ENCODE peak calls at places on chromosomes 1 and 21, in ten cellular contexts. L is stimulated activated CD8-positive, alpha-beta memory T cell treated with anti-CD3 and anti-CD28 coated beads, Interleukin-4, amount 100 ng/mL, for 4 hours; I is left cardiac atrium; V is tibial nerve; J is fibroblast of mammary gland; S is neural crest cell; P is activated CD8-positive, alpha-beta memory T cell treated with anti-CD3 and anti-CD28 coated beads for 1 hour; N is H54; U is NK-92 treated with Interleukin-12 subunit alpha and Interleukin-12 subunit beta, amount 100 ng/mL, for 24 hours; A is mucosa of gallbladder. R is an unnamed sample.

GRCh38 chr1:22108343-22109135 is 34.4 kb downstream of the WNT4 start:
- DNase-seq in L (no peak), I (no peak), V (no peak), J (no peak), S (no peak), P (no peak), N (no peak), U (no peak), A (peak), R (peak)

GRCh38 chr1:51422367-51423097 is 92.2 kb upstream of the TTC39A start:
- DNase-seq in L (no peak), I (no peak), V (no peak), J (no peak), S (no peak), P (no peak), N (no peak), U (no peak), A (no peak), R (no peak)

GRCh38 chr1:220084460-220084859 is 5.1 kb downstream of the BPNT1 start:
- DNase-seq in L (no peak), I (no peak), V (no peak), J (peak), S (no peak), P (no peak), N (no peak), U (no peak), A (no peak), R (no peak)

GRCh38 chr1:66175581-66175980 is 358.4 kb upstream of the SGIP1 start:
- DNase-seq in L (no peak), I (no peak), V (no peak), J (no peak), S (no peak), P (no peak), N (no peak), U (no peak), A (no peak), R (no peak)

GRCh38 chr1:40665335-40666171 is at the start of gene RIMS3:
- DNase-seq in L (peak), I (peak), V (peak), J (peak), S (peak), P (peak), N (peak), U (no peak), A (peak), R (peak)

GRCh38 chr1:213829806-213830205 is 158.0 kb upstream of the PROX1 start:
- DNase-seq in L (no peak), I (no peak), V (no peak), J (no peak), S (no peak), P (no peak), N (no peak), U (no peak), A (no peak), R (no peak)

GRCh38 chr1:219066098-219066497 is 107.6 kb upstream of the LYPLAL1 start:
- DNase-seq in L (no peak), I (no peak), V (no peak), J (no peak), S (no peak), P (no peak), N (no peak), U (no peak), A (no peak), R (no peak)

GRCh38 chr1:30449428-30450147 is 273.8 kb downstream of the MATN1 start:
- DNase-seq in L (no peak), I (no peak), V (no peak), J (no peak), S (no peak), P (no peak), N (no peak), U (no peak), A (no peak), R (no peak)

GRCh38 chr1:12619396-12620141 is 1.6 kb upstream of the DHRS3 start:
- DNase-seq in L (no peak), I (peak), V (peak), J (peak), S (peak), P (peak), N (peak), U (peak), A (peak), R (peak)

GRCh38 chr1:192660613-192661012 is 24.7 kb downstream of the RGS13 start:
- DNase-seq in L (no peak), I (no peak), V (no peak), J (no peak), S (no peak), P (no peak), N (no peak), U (no peak), A (no peak), R (no peak)

GRCh38 chr1:109799445-109799844 is 35.7 kb upstream of the EPS8L3 start:
- DNase-seq in L (no peak), I (no peak), V (no peak), J (peak), S (no peak), P (no peak), N (no peak), U (no peak), A (no peak), R (no peak)

GRCh38 chr1:216464489-216464888 is 41.2 kb upstream of the USH2A start:
- DNase-seq in L (no peak), I (no peak), V (no peak), J (peak), S (no peak), P (no peak), N (peak), U (no peak), A (no peak), R (peak)

GRCh38 chr21:31557421-31557955 is 102.0 kb upstream of the SOD1 start:
- DNase-seq in L (no peak), I (no peak), V (no peak), J (no peak), S (peak), P (no peak), N (no peak), U (no peak), A (no peak), R (peak)

GRCh38 chr1:53367503-53368313 is 39.8 kb upstream of the LRP8 start:
- DNase-seq in L (no peak), I (no peak), V (no peak), J (no peak), S (no peak), P (no peak), N (no peak), U (no peak), A (no peak), R (no peak)

GRCh38 chr1:173916667-173917066 is 460 bp downstream of the SERPINC1 start:
- DNase-seq in L (no peak), I (no peak), V (no peak), J (no peak), S (no peak), P (no peak), N (no peak), U (no peak), A (no peak), R (no peak)

GRCh38 chr1:170732262-170732595 is 68.3 kb downstream of the PRRX1 start:
- DNase-seq in L (no peak), I (no peak), V (no peak), J (peak), S (no peak), P (no peak), N (no peak), U (no peak), A (no peak), R (peak)

GRCh38 chr1:15957221-15958090 is 18.4 kb downstream of the ZBTB17 start:
- DNase-seq in L (no peak), I (no peak), V (no peak), J (no peak), S (peak), P (no peak), N (no peak), U (no peak), A (no peak), R (no peak)

GRCh38 chr1:234933031-234933430 is 195.6 kb downstream of the TOMM20 start:
- DNase-seq in L (no peak), I (no peak), V (no peak), J (no peak), S (no peak), P (no peak), N (no peak), U (no peak), A (no peak), R (peak)

GRCh38 chr1:36086529-36087232 is 2.0 kb upstream of the ADPRS start:
- DNase-seq in L (no peak), I (no peak), V (no peak), J (no peak), S (no peak), P (no peak), N (no peak), U (no peak), A (no peak), R (peak)

GRCh38 chr1:56904706-56905105 is 50.1 kb downstream of the C8A start:
- DNase-seq in L (no peak), I (no peak), V (no peak), J (peak), S (no peak), P (no peak), N (no peak), U (no peak), A (no peak), R (no peak)

GRCh38 chr1:85326851-85327250 is 50.4 kb upstream of the BCL10 start:
- DNase-seq in L (no peak), I (no peak), V (no peak), J (no peak), S (no peak), P (no peak), N (no peak), U (no peak), A (no peak), R (no peak)

GRCh38 chr1:204990721-204991341 is 52.2 kb upstream of the CNTN2 start:
- DNase-seq in L (no peak), I (no peak), V (no peak), J (no peak), S (no peak), P (no peak), N (no peak), U (no peak), A (no peak), R (no peak)

R was measured in osteoblast.